ENCODE peak calls at places on chromosomes 7 and 10, in four cellular contexts. K is hippocampal formation; L is activated naive CD4-positive, alpha-beta T cell treated with anti-CD3 and anti-CD28 coated beads for 36 hours; E is LoVo. Z is an unnamed sample.

GRCh38 chr7:22582860-22583640 is 83.1 kb upstream of the STEAP1B start:
- DNase-seq in K (no peak), L (no peak), E (peak), Z (no peak)

GRCh38 chr10:12826800-12827372 is 174.6 kb downstream of the CCDC3 start:
- DNase-seq in K (no peak), L (no peak), E (no peak), Z (no peak)

GRCh38 chr10:99658622-99659030 is 683 bp upstream of the ENTPD7 start:
- DNase-seq in K (no peak), L (peak), E (peak), Z (peak)

GRCh38 chr10:48762104-48763042 is 77.7 kb downstream of the WDFY4 start:
- DNase-seq in K (no peak), L (no peak), E (no peak), Z (no peak)

GRCh38 chr7:105806592-105807266 is 69.7 kb downstream of the ATXN7L1 start:
- DNase-seq in K (no peak), L (peak), E (peak), Z (no peak)

GRCh38 chr7:19051767-19052375 is 65.6 kb downstream of the TWIST1 start:
- DNase-seq in K (no peak), L (peak), E (peak), Z (peak)

GRCh38 chr10:35642023-35642792 is at the start of gene FZD8:
- DNase-seq in K (peak), L (peak), E (peak), Z (peak)

GRCh38 chr10:7075851-7076250 is 335.0 kb downstream of the SFMBT2 start:
- DNase-seq in K (no peak), L (no peak), E (no peak), Z (no peak)

GRCh38 chr7:132234751-132235150 is 341.5 kb downstream of the PLXNA4 start:
- DNase-seq in K (no peak), L (no peak), E (no peak), Z (no peak)

GRCh38 chr10:118840071-118840775 is 85.5 kb upstream of the CACUL1 start:
- DNase-seq in K (no peak), L (peak), E (peak), Z (peak)

GRCh38 chr7:127769137-127769536 is 117.1 kb downstream of the SND1 start:
- DNase-seq in K (no peak), L (no peak), E (no peak), Z (no peak)

GRCh38 chr10:82866424-82867020 is 991.5 kb downstream of the NRG3 start:
- DNase-seq in K (no peak), L (no peak), E (no peak), Z (no peak)

GRCh38 chr10:21556527-21556926 is 22.5 kb downstream of the MLLT10 start:
- DNase-seq in K (no peak), L (no peak), E (no peak), Z (no peak)

GRCh38 chr10:50490244-50490643 is 133.5 kb downstream of the SGMS1 start:
- DNase-seq in K (no peak), L (no peak), E (no peak), Z (no peak)

GRCh38 chr7:101138149-101138870 is 11.4 kb downstream of the SERPINE1 start:
- DNase-seq in K (no peak), L (peak), E (peak), Z (peak)

GRCh38 chr7:140640727-140641531 is at the start of gene DENND2A:
- DNase-seq in K (peak), L (no peak), E (no peak), Z (no peak)

GRCh38 chr10:93186631-93187030 is 112.9 kb downstream of the CYP26A1 start:
- DNase-seq in K (no peak), L (no peak), E (no peak), Z (no peak)

GRCh38 chr7:15709978-15710377 is 23.5 kb upstream of the MEOX2 start:
- DNase-seq in K (no peak), L (no peak), E (no peak), Z (no peak)

GRCh38 chr7:37495574-37496184 is 47.0 kb upstream of the ELMO1 start:
- DNase-seq in K (no peak), L (no peak), E (peak), Z (no peak)

GRCh38 chr7:29844614-29845013 is 38.3 kb downstream of the WIPF3 start:
- DNase-seq in K (no peak), L (no peak), E (no peak), Z (no peak)

GRCh38 chr7:16978358-16979244 is 96.8 kb upstream of the AGR3 start:
- DNase-seq in K (no peak), L (no peak), E (peak), Z (no peak)

GRCh38 chr7:159007308-159008054 is 137.2 kb downstream of the VIPR2 start:
- DNase-seq in K (no peak), L (no peak), E (no peak), Z (no peak)

GRCh38 chr7:49669692-49670260 is 103.7 kb upstream of the VWC2 start:
- DNase-seq in K (no peak), L (no peak), E (no peak), Z (no peak)

GRCh38 chr10:21526184-21526951 is 886 bp upstream of the SKIDA1 start:
- DNase-seq in K (peak), L (peak), E (peak), Z (no peak)

GRCh38 chr10:124626759-124627380 is 117.3 kb downstream of the FAM53B start:
- DNase-seq in K (no peak), L (peak), E (peak), Z (no peak)

Z was measured in HCT116.